ENCODE peak calls at places on chromosomes 2 and 18, in five cellular contexts. U is OCI-LY7, W is adrenal gland, T is choroid plexus epithelial cell, X is lower lobe of right lung. C is an unnamed sample.

GRCh38 chr18:57171026-57171425 is 24.1 kb downstream of the BOD1L2 start:
- DNase-seq in W (no peak), T (no peak), X (no peak), U (no peak), C (no peak)

GRCh38 chr2:60882971-60883753 is 1.8 kb downstream of the REL start:
- DNase-seq in U (peak; percentile 80), T (peak; percentile 24), W (no peak), X (no peak), C (peak; percentile 18)

GRCh38 chr2:175976758-175977157 is 25.3 kb downstream of the LNPK start:
- DNase-seq in U (no peak), X (no peak), T (peak; percentile 24), W (no peak), C (peak; percentile 11)

GRCh38 chr2:158391876-158392275 is 64.7 kb downstream of the CCDC148 start:
- DNase-seq in W (no peak), T (peak; percentile 55), U (no peak), X (no peak), C (peak; percentile 82)

GRCh38 chr2:40279479-40279878 is 172.4 kb downstream of the SLC8A1 start:
- DNase-seq in U (no peak), W (no peak), T (no peak), X (no peak), C (no peak)

GRCh38 chr2:161836664-161837063 is 212.4 kb downstream of the SLC4A10 start:
- DNase-seq in T (no peak), W (no peak), U (no peak), X (no peak), C (no peak)

GRCh38 chr2:118856330-118856977 is 9.0 kb upstream of the EN1 start:
- DNase-seq in T (no peak), X (no peak), W (no peak), U (no peak), C (no peak)

GRCh38 chr2:85786444-85786843 is 32.7 kb downstream of the ATOH8 start:
- DNase-seq in W (no peak), T (no peak), U (no peak), X (no peak), C (no peak)

GRCh38 chr2:50851891-50852290 is 180.0 kb downstream of the NRXN1 start:
- DNase-seq in X (no peak), W (no peak), U (no peak), T (no peak), C (no peak)

GRCh38 chr18:77366067-77366724 is 116.5 kb downstream of the GALR1 start:
- DNase-seq in W (no peak), X (no peak), T (peak; percentile 34), U (no peak), C (no peak)

GRCh38 chr18:6537468-6537867 is 122.8 kb upstream of the L3MBTL4 start:
- DNase-seq in W (no peak), X (no peak), T (peak; percentile 56), U (no peak), C (no peak)
- H3K4me3 ChIP-seq in W (no peak overlapping the region), X (no peak overlapping the region), T (no peak overlapping the region), U (no peak overlapping the region), C (no peak overlapping the region)

DNA sequence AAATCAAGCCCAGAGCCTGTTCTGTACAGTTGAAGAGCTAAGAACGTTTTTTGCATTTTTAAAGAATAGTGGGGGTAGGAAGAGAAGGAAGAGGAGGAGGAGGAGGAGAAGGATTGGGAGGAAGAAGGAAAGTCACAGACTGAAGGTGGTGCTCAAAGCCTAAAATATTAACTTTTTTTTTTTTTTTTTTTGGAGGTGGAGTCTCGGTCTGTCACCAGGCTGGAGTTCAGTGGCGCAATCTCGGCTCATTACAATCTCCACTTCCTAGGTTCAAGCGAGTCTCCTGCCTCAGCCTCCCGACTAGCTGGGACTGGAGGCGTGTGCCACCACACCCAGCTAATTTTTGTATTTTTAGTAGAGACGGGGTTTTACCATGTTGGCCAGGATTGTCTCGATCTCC is 18.3 kb upstream of the KLHL29 start:
- DNase-seq in T (no peak), U (no peak), W (no peak), X (peak; percentile 56), C (no peak)
- TF ChIP-seq CTCF in T (no peak), U (no peak), W (no peak), X (no peak), C (no peak)

GRCh38 chr2:169572821-169573159 is 875 bp downstream of the FASTKD1 start:
- DNase-seq in W (no peak), T (no peak), X (no peak), U (no peak), C (no peak)

GRCh38 chr2:169573974-169574299 is 272 bp upstream of the FASTKD1 start:
- DNase-seq in W (no peak), T (no peak), X (no peak), U (no peak), C (no peak)

GRCh38 chr2:169571571-169571970 is 2.1 kb downstream of the FASTKD1 start:
- DNase-seq in T (no peak), U (no peak), W (no peak), X (no peak), C (no peak)

GRCh38 chr2:169573160-169573973 is at the start of gene FASTKD1:
- DNase-seq in W (peak; percentile 96), U (peak; percentile 96), X (peak; percentile 94), T (peak; percentile 88), C (peak; percentile 88)

DNA sequence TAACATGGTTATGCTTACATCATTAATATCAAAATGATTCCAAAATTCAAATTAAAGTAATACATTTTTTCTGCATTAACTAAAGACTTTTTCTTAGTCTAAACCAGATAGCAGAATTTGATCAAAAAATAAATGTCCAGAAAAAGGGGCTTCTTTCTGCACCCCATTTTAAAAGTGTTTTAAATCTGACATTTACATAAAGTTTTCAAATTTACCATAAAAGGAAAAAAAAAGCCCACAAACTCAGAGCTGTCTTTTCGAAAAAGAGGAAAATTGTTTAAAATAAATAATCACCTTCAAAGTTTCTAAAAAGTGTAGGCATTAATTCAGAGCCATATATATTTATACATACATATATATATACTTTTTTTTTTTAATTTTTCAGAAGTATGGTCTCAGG is 1.5 kb downstream of the FASTKD1 start:
- DNase-seq in X (no peak), T (no peak), W (no peak), U (no peak), C (no peak)
- H3K4me3 ChIP-seq in X (no peak overlapping the region), T (no peak overlapping the region), W (no peak overlapping the region), U (peak overlapping the region; percentile 92), C (no peak overlapping the region)

GRCh38 chr18:9055185-9055584 is 47.3 kb upstream of the NDUFV2 start:
- DNase-seq in U (no peak), T (peak; percentile 84), X (no peak), W (no peak), C (peak; percentile 90)
- TF ChIP-seq CTCF in U (peak; percentile 78), T (peak; percentile 29), X (no peak), W (no peak), C (peak; percentile 15)